ENCODE peak calls at places on chromosomes 4 and X, in four cellular contexts. One of them, this sample, is unnamed.

GRCh38 chr4:8777320-8778196 is 94.1 kb downstream of the HMX1 start:
- DNase-seq in A673: no peak
- DNase-seq in coronary artery: no peak
- DNase-seq in heart right ventricle: no peak
- DNase-seq in this sample: no peak

GRCh38 chr4:31071807-31072486 is 351.8 kb downstream of the PCDH7 start:
- DNase-seq in A673: peak
- DNase-seq in coronary artery: no peak
- DNase-seq in heart right ventricle: no peak
- DNase-seq in this sample: no peak

GRCh38 chr4:184170996-184171395 is 46.7 kb downstream of the ENPP6 start:
- DNase-seq in A673: no peak
- DNase-seq in coronary artery: no peak
- DNase-seq in heart right ventricle: no peak
- DNase-seq in this sample: no peak

GRCh38 chrX:8364369-8365141 is 100.1 kb upstream of the VCX3B start:
- DNase-seq in A673: peak
- DNase-seq in coronary artery: no peak
- DNase-seq in heart right ventricle: no peak
- DNase-seq in this sample: no peak

GRCh38 chr4:69322055-69322454 is 41.8 kb downstream of the UGT2B28 start:
- DNase-seq in A673: no peak
- DNase-seq in coronary artery: no peak
- DNase-seq in heart right ventricle: no peak
- DNase-seq in this sample: no peak

GRCh38 chr4:123249821-123250220 is 146.8 kb upstream of the SPRY1 start:
- DNase-seq in A673: no peak
- DNase-seq in coronary artery: no peak
- DNase-seq in heart right ventricle: no peak
- DNase-seq in this sample: no peak

GRCh38 chrX:28550331-28550872 is 36.8 kb upstream of the IL1RAPL1 start:
- DNase-seq in A673: no peak
- DNase-seq in coronary artery: no peak
- DNase-seq in heart right ventricle: no peak
- DNase-seq in this sample: no peak

GRCh38 chr4:176002007-176002623 is 63.5 kb upstream of the WDR17 start:
- DNase-seq in A673: peak
- DNase-seq in coronary artery: no peak
- DNase-seq in heart right ventricle: peak
- DNase-seq in this sample: peak

GRCh38 chr4:81550005-81550896 is 78.5 kb upstream of the RASGEF1B start:
- DNase-seq in A673: peak
- DNase-seq in coronary artery: no peak
- DNase-seq in heart right ventricle: no peak
- DNase-seq in this sample: no peak

GRCh38 chr4:181475781-181476180 is 767.4 kb upstream of the TENM3 start:
- DNase-seq in A673: no peak
- DNase-seq in coronary artery: no peak
- DNase-seq in heart right ventricle: peak
- DNase-seq in this sample: no peak

GRCh38 chr4:104015680-104016079 is 295.9 kb upstream of the TACR3 start:
- DNase-seq in A673: peak
- DNase-seq in coronary artery: no peak
- DNase-seq in heart right ventricle: no peak
- DNase-seq in this sample: no peak

GRCh38 chr4:24330198-24330972 is 254.0 kb downstream of the DHX15 start:
- DNase-seq in A673: peak
- DNase-seq in coronary artery: no peak
- DNase-seq in heart right ventricle: no peak
- DNase-seq in this sample: no peak

GRCh38 chr4:143531368-143531767 is 17.9 kb downstream of the SMARCA5 start:
- DNase-seq in A673: peak
- DNase-seq in coronary artery: no peak
- DNase-seq in heart right ventricle: no peak
- DNase-seq in this sample: no peak

GRCh38 chr4:147494301-147494700 is 13.4 kb downstream of the EDNRA start:
- DNase-seq in A673: no peak
- DNase-seq in coronary artery: no peak
- DNase-seq in heart right ventricle: no peak
- DNase-seq in this sample: no peak

GRCh38 chrX:37608156-37608555 is 36.7 kb downstream of the LANCL3 start:
- DNase-seq in A673: no peak
- DNase-seq in coronary artery: no peak
- DNase-seq in heart right ventricle: no peak
- DNase-seq in this sample: no peak

GRCh38 chr4:140635606-140636005 is 66.8 kb upstream of the UCP1 start:
- DNase-seq in A673: no peak
- DNase-seq in coronary artery: no peak
- DNase-seq in heart right ventricle: peak
- DNase-seq in this sample: no peak

GRCh38 chr4:55880652-55881280 is 27.3 kb downstream of the EXOC1 start:
- DNase-seq in A673: no peak
- DNase-seq in coronary artery: no peak
- DNase-seq in heart right ventricle: no peak
- DNase-seq in this sample: no peak

GRCh38 chr4:35689866-35690265 is 554.4 kb downstream of the ARAP2 start:
- DNase-seq in A673: no peak
- DNase-seq in coronary artery: no peak
- DNase-seq in heart right ventricle: no peak
- DNase-seq in this sample: no peak

GRCh38 chr4:124745988-124746801 is 33.7 kb upstream of the ANKRD50 start:
- DNase-seq in A673: no peak
- DNase-seq in coronary artery: no peak
- DNase-seq in heart right ventricle: no peak
- DNase-seq in this sample: no peak

GRCh38 chr4:11635336-11635735 is 206.6 kb upstream of the HS3ST1 start:
- DNase-seq in A673: no peak
- DNase-seq in coronary artery: no peak
- DNase-seq in heart right ventricle: no peak
- DNase-seq in this sample: no peak

GRCh38 chr4:118032691-118033090 is 1.6 kb upstream of the NDST3 start:
- DNase-seq in A673: no peak
- DNase-seq in coronary artery: no peak
- DNase-seq in heart right ventricle: no peak
- DNase-seq in this sample: no peak

GRCh38 chrX:9308426-9308825 is 156.4 kb upstream of the TBL1X start:
- DNase-seq in A673: no peak
- DNase-seq in coronary artery: no peak
- DNase-seq in heart right ventricle: no peak
- DNase-seq in this sample: no peak

GRCh38 chr4:1309261-1310010 is 19.7 kb downstream of the MAEA start:
- DNase-seq in A673: peak
- DNase-seq in coronary artery: peak
- DNase-seq in heart right ventricle: peak
- DNase-seq in this sample: peak

GRCh38 chr4:163167333-163167626 is 590 bp upstream of the NAF1 start:
- DNase-seq in A673: no peak
- DNase-seq in coronary artery: no peak
- DNase-seq in heart right ventricle: no peak
- DNase-seq in this sample: no peak

GRCh38 chr4:35166437-35166836 is 1077.9 kb downstream of the ARAP2 start:
- DNase-seq in A673: no peak
- DNase-seq in coronary artery: no peak
- DNase-seq in heart right ventricle: no peak
- DNase-seq in this sample: no peak

GRCh38 chr4:110197421-110198398 is 705 bp downstream of the ELOVL6 start:
- DNase-seq in A673: peak
- DNase-seq in coronary artery: no peak
- DNase-seq in heart right ventricle: peak
- DNase-seq in this sample: peak

GRCh38 chrX:120625366-120625765 is 4.5 kb downstream of the C1GALT1C1 start:
- DNase-seq in A673: no peak
- DNase-seq in coronary artery: no peak
- DNase-seq in heart right ventricle: no peak
- DNase-seq in this sample: no peak
- H3K27ac ChIP-seq in A673: no peak
- H3K27ac ChIP-seq in coronary artery: peak
- H3K27ac ChIP-seq in heart right ventricle: no peak
- H3K27ac ChIP-seq in this sample: peak

DNA sequence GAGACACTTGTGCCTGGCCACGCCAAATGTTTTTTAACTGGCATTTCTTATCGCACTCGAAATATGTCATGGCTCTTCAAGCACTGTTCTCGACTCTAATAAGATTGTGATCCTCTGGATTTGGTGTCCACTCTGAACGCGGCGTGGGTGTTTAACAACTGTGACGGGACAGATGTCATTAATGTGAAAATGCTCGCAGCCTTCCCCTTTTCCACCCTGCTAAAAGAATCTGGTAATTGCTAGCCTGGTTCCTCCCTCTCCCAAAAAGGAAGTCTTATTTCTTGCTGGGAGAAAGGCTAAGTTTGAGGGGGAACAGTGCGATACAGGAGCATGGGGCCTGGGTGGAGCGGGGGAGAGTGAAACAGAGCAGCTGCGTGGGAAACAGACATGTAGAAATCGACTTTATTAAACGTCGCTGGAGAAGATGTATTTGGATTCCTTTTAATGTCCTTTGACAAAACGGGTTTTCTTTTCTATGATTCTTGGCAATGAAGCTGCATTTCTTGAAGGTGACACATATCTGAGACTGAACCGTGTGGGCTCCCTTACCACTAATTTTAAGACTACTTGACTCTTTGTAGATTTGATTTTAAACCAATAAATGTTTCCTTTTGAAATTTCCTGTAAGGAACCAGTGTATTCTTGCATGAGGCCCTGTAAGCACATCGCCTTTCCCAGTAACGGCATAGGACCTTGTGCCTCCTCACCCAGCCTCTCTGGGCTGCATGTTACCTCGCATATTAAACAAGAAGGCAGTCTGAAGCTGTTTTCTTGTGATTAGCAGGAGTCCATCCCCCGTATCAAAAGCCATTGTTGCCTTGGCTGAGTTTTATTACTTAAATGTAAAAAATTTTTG is 17.8 kb downstream of the TBC1D1 start:
- DNase-seq in A673: peak
- DNase-seq in coronary artery: no peak
- DNase-seq in heart right ventricle: no peak
- DNase-seq in this sample: no peak
- H3K27ac ChIP-seq in A673: no peak
- H3K27ac ChIP-seq in coronary artery: peak
- H3K27ac ChIP-seq in heart right ventricle: peak
- H3K27ac ChIP-seq in this sample: no peak

GRCh38 chr4:99921174-99921573 is 25.2 kb downstream of the DNAJB14 start:
- DNase-seq in A673: no peak
- DNase-seq in coronary artery: no peak
- DNase-seq in heart right ventricle: no peak
- DNase-seq in this sample: no peak

GRCh38 chr4:99917575-99917974 is 23.3 kb upstream of the LAMTOR3 start:
- DNase-seq in A673: no peak
- DNase-seq in coronary artery: no peak
- DNase-seq in heart right ventricle: no peak
- DNase-seq in this sample: no peak

GRCh38 chr4:99918656-99919055 is 24.4 kb upstream of the LAMTOR3 start:
- DNase-seq in A673: no peak
- DNase-seq in coronary artery: no peak
- DNase-seq in heart right ventricle: no peak
- DNase-seq in this sample: no peak

DNA sequence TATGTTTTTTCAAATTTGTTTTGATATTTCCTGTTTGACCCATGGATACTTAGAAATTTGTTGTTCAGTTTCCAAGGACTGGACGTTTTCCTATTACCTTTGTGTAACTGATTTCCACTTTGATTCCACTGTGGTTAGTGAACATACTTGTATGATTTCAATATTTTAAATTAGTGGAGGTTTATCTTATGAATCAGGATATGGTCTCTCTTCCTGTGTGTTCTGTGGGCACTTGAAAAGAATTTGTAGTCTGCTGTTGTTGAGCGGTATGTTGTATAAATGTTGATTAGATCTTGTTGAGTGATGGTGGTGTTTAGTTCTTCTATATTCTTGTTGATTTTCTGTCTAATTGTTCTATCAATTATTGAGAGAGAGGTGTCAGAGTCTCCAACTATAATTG is 21.2 kb upstream of the LAMTOR3 start:
- DNase-seq in A673: no peak
- DNase-seq in coronary artery: no peak
- DNase-seq in heart right ventricle: no peak
- DNase-seq in this sample: no peak
- H3K27ac ChIP-seq in A673: no peak
- H3K27ac ChIP-seq in coronary artery: no peak
- H3K27ac ChIP-seq in heart right ventricle: no peak
- H3K27ac ChIP-seq in this sample: no peak

DNA sequence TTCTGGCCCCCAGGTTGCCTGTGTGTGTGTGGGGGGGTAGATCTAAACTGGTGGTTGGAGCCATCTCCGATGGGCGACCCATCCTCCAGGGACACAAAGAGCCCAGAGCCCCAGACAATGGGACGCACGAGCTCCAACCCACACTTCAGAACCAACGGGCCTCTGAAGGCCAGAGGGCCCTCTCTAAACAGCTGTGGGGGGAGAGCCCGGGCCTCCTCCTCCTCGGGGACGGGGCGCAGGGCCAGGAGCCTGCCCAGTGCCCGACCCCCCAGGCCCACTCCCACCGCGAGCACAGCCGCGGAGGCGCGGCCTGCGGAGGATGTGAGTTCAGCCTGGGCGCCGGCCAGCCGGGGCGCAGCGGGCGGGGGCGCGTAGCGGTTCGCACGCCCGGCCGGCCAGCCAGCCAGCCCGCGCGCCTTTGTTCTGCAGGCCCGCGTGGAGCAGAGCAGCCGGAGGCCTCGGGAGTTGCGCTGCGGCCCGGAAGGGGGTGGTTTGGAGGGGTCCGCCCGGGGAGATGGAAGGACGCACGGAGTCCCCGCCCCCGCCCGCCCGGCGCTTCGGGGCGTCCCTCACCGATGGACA is 4.0 kb downstream of the FLNA start:
- DNase-seq in A673: no peak
- DNase-seq in coronary artery: no peak
- DNase-seq in heart right ventricle: peak
- DNase-seq in this sample: no peak
- H3K27ac ChIP-seq in A673: peak
- H3K27ac ChIP-seq in coronary artery: peak
- H3K27ac ChIP-seq in heart right ventricle: peak
- H3K27ac ChIP-seq in this sample: peak

GRCh38 chr4:177308125-177308524 is 1.5 kb upstream of the NEIL3 start:
- DNase-seq in A673: no peak
- DNase-seq in coronary artery: no peak
- DNase-seq in heart right ventricle: no peak
- DNase-seq in this sample: no peak

GRCh38 chr4:177313263-177313662 is 3.6 kb downstream of the NEIL3 start:
- DNase-seq in A673: no peak
- DNase-seq in coronary artery: no peak
- DNase-seq in heart right ventricle: no peak
- DNase-seq in this sample: no peak

GRCh38 chr4:177308842-177309524 is 691 bp upstream of the NEIL3 start:
- DNase-seq in A673: no peak
- DNase-seq in coronary artery: no peak
- DNase-seq in heart right ventricle: no peak
- DNase-seq in this sample: no peak

GRCh38 chr4:177309525-177310371 is at the start of gene NEIL3:
- DNase-seq in A673: peak
- DNase-seq in coronary artery: peak
- DNase-seq in heart right ventricle: peak
- DNase-seq in this sample: peak
- H3K27ac ChIP-seq in A673: peak
- H3K27ac ChIP-seq in coronary artery: peak
- H3K27ac ChIP-seq in heart right ventricle: no peak
- H3K27ac ChIP-seq in this sample: no peak

This sample was measured in suprapubic skin.